ENCODE peak calls at places on chromosomes 4 and X, in five cellular contexts. V, Z, D, S and I are unnamed samples.

GRCh38 chr4:39394706-39395105 is 12.0 kb upstream of the KLB start:
- DNase-seq in S (no peak), Z (no peak), D (no peak), V (no peak), I (no peak)

GRCh38 chrX:70079870-70080269 is 17.6 kb downstream of the OTUD6A start:
- DNase-seq in S (no peak), D (no peak), Z (no peak), V (peak), I (no peak)

GRCh38 chr4:56768772-56769171 is 52.7 kb downstream of the SPINK2 start:
- DNase-seq in D (no peak), V (no peak), S (no peak), Z (no peak), I (no peak)

GRCh38 chr4:141871086-141871485 is 234.7 kb downstream of the IL15 start:
- DNase-seq in S (no peak), V (peak), Z (no peak), D (no peak), I (no peak)

GRCh38 chrX:77749695-77750094 is 36.3 kb downstream of the ATRX start:
- DNase-seq in D (no peak), S (no peak), Z (no peak), V (peak), I (no peak)

GRCh38 chrX:131677655-131678628 is 134.1 kb downstream of the OR13H1 start:
- DNase-seq in S (no peak), D (peak), V (peak), Z (peak), I (peak)

GRCh38 chr4:183962413-183962812 is 57.3 kb downstream of the STOX2 start:
- DNase-seq in Z (no peak), V (no peak), S (no peak), D (no peak), I (no peak)

GRCh38 chr4:174038481-174038880 is 245.0 kb downstream of the FBXO8 start:
- DNase-seq in D (no peak), V (no peak), S (no peak), Z (no peak), I (no peak)

GRCh38 chrX:16512401-16512776 is 137.6 kb upstream of the S100G start:
- DNase-seq in S (no peak), D (no peak), V (no peak), Z (no peak), I (no peak)

GRCh38 chr4:16544251-16544721 is 318.0 kb upstream of the TAPT1 start:
- DNase-seq in D (no peak), S (peak), Z (no peak), V (peak), I (no peak)

GRCh38 chrX:10574663-10575062 is 45.7 kb downstream of the MID1 start:
- DNase-seq in Z (no peak), V (peak), S (no peak), D (no peak), I (no peak)

GRCh38 chrX:69051901-69052300 is 113.4 kb downstream of the PJA1 start:
- DNase-seq in Z (no peak), S (no peak), V (no peak), D (no peak), I (no peak)

GRCh38 chrX:132488819-132489255 is at the start of gene MBNL3:
- DNase-seq in D (no peak), Z (peak), S (peak), V (peak), I (peak)

GRCh38 chr4:187312299-187312698 is 588.6 kb upstream of the FAT1 start:
- DNase-seq in S (no peak), Z (no peak), V (no peak), D (no peak), I (no peak)

GRCh38 chr4:80420638-80421037 is 85.1 kb downstream of the CFAP299 start:
- DNase-seq in D (no peak), S (no peak), V (no peak), Z (no peak), I (no peak)

GRCh38 chr4:15295421-15296162 is 132.2 kb upstream of the C1QTNF7 start:
- DNase-seq in Z (no peak), V (no peak), D (no peak), S (peak), I (no peak)

GRCh38 chrX:39149761-39150160 is 348.5 kb downstream of the MID1IP1 start:
- DNase-seq in Z (peak), D (peak), S (peak), V (peak), I (peak)

GRCh38 chrX:9569875-9570274 is 105.0 kb downstream of the TBL1X start:
- DNase-seq in S (no peak), D (no peak), Z (no peak), V (peak), I (no peak)

GRCh38 chr4:54976682-54977081 is 148.7 kb downstream of the KDR start:
- DNase-seq in Z (no peak), D (no peak), V (no peak), S (no peak), I (no peak)

GRCh38 chrX:1582686-1583437 is 8.5 kb upstream of the AKAP17A start:
- DNase-seq in D (no peak), Z (no peak), V (peak), S (no peak), I (no peak)

GRCh38 chrX:120753413-120754251 is 122.0 kb downstream of the CT47B1 start:
- DNase-seq in S (no peak), Z (no peak), D (no peak), V (no peak), I (no peak)

GRCh38 chrX:53678667-53679066 is 7.9 kb downstream of the HUWE1 start:
- DNase-seq in V (peak), S (no peak), Z (no peak), D (no peak), I (no peak)

GRCh38 chr4:100290585-100290984 is 100.3 kb upstream of the DDIT4L start:
- DNase-seq in V (no peak), S (no peak), D (no peak), Z (no peak), I (no peak)

GRCh38 chrX:19564606-19565005 is 49.3 kb upstream of the MAP3K15 start:
- DNase-seq in S (no peak), Z (no peak), V (no peak), D (no peak), I (no peak)

GRCh38 chrX:34341258-34341657 is 209.1 kb upstream of the FAM47A start:
- DNase-seq in V (no peak), D (no peak), Z (no peak), S (no peak), I (no peak)

GRCh38 chrX:16573781-16574180 is 76.2 kb upstream of the S100G start:
- DNase-seq in D (no peak), V (peak), Z (no peak), S (no peak), I (no peak)

GRCh38 chr4:15689540-15689939 is 7.9 kb downstream of the FAM200B start:
- DNase-seq in D (no peak), V (peak), S (no peak), Z (no peak), I (no peak)

GRCh38 chr4:37737456-37737855 is 51.3 kb upstream of the RELL1 start:
- DNase-seq in V (peak), Z (no peak), S (no peak), D (no peak), I (no peak)

GRCh38 chr4:134552063-134552462 is 350.5 kb upstream of the PABPC4L start:
- DNase-seq in D (no peak), S (no peak), V (no peak), Z (no peak), I (no peak)

GRCh38 chrX:152876931-152877840 is 20.7 kb upstream of the ZNF185 start:
- DNase-seq in V (no peak), D (no peak), Z (no peak), S (no peak), I (no peak)

GRCh38 chr4:147780137-147780777 is 48.4 kb downstream of the ARHGAP10 start:
- DNase-seq in Z (no peak), V (no peak), S (peak), D (no peak), I (no peak)

GRCh38 chr4:169270156-169270809 is 473 bp downstream of the SH3RF1 start:
- DNase-seq in Z (peak), D (no peak), S (peak), V (peak), I (peak)

GRCh38 chrX:124239324-124239723 is 93.1 kb upstream of the TEX13D start:
- DNase-seq in V (no peak), Z (no peak), S (no peak), D (no peak), I (no peak)

GRCh38 chr4:56723201-56723605 is 42.1 kb upstream of the HOPX start:
- DNase-seq in S (no peak), Z (no peak), V (no peak), D (no peak), I (no peak)

GRCh38 chrX:40105791-40106676 is 8.3 kb upstream of the BCOR start:
- DNase-seq in D (peak), V (peak), Z (peak), S (peak), I (peak)

GRCh38 chrX:68511255-68511654 is 12.4 kb downstream of the YIPF6 start:
- DNase-seq in V (peak), Z (peak), S (no peak), D (peak), I (peak)

GRCh38 chrX:150256297-150256650 is 106.8 kb upstream of the MAMLD1 start:
- DNase-seq in Z (no peak), S (no peak), D (no peak), V (no peak), I (no peak)

GRCh38 chrX:100408643-100409315 is 1.3 kb downstream of the PCDH19 start:
- DNase-seq in S (no peak), Z (peak), D (no peak), V (no peak), I (no peak)

GRCh38 chr4:143390764-143391163 is 54.1 kb downstream of the GAB1 start:
- DNase-seq in Z (no peak), S (no peak), D (no peak), V (no peak), I (no peak)

GRCh38 chrX:151779258-151779657 is 44.7 kb downstream of the CNGA2 start:
- DNase-seq in S (no peak), V (no peak), Z (no peak), D (no peak), I (no peak)

DNA sequence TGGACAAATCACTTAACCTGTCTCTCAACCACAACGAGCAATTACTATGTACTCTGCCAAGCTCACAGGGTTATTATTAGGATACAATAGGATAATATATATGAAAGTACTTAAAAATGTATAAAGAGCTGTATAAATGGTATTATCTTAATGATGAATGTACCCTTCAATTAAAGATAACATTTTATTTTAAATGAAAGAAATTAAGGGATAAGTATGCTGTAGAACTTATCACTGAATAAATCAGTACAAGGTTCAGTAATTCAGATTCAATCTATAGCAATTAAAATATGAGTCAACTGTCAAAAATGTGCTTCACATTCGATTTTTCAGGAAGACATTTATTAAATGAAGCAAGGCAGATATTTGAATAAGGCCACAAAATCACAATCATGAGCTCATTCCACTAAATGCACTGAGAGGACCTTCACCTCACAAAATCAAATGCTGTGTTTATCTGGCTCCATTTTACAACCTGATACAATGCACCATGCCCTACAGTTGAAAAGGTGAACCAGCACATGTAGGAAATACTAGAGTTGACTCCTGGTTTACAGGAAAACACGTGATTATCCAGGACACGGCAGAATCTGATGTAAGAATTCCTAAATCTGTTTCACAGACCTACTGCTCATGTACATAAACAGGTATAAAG is 4.4 kb downstream of the LRCH2 start:
- DNase-seq in D (no peak), V (no peak), S (no peak), Z (no peak), I (no peak)
- TF ChIP-seq CTCF in D (no peak), V (no peak), S (no peak), Z (no peak), I (no peak)

GRCh38 chrX:44244008-44244407 is 99.5 kb downstream of the EFHC2 start:
- DNase-seq in D (no peak), S (no peak), Z (no peak), V (peak), I (no peak)
- TF ChIP-seq CTCF in D (peak), S (peak), Z (peak), V (peak), I (peak)

GRCh38 chrX:43349363-43349762 is 306.7 kb upstream of the MAOA start:
- DNase-seq in Z (peak), S (no peak), V (peak), D (peak), I (peak)
- TF ChIP-seq CTCF in Z (peak), S (peak), V (peak), D (peak), I (peak)

GRCh38 chr4:63464393-63464792 is 944.9 kb downstream of the TECRL start:
- DNase-seq in D (no peak), S (no peak), V (no peak), Z (no peak), I (no peak)
- TF ChIP-seq CTCF in D (no peak), S (no peak), V (no peak), Z (no peak), I (no peak)

GRCh38 chr4:110637408-110638131 is 14.7 kb upstream of the PITX2 start:
- DNase-seq in Z (peak), V (no peak), S (no peak), D (no peak), I (peak)
- TF ChIP-seq CTCF in Z (no peak), V (no peak), S (no peak), D (no peak), I (peak)